ENCODE peak calls at places on chromosomes 11 and 22, in four cellular contexts. C is fibroblast of mammary gland, M is A549, X is esophagus muscularis mucosa. W is an unnamed sample.

GRCh38 chr11:126104420-126104819 is 41.8 kb upstream of the CDON start:
- DNase-seq in X (no peak), M (no peak), C (no peak), W (no peak)

GRCh38 chr11:62242021-62242420 is at the start of gene SCGB1D2:
- DNase-seq in C (no peak), X (no peak), M (peak; percentile 23), W (no peak)

GRCh38 chr11:26847459-26847858 is 125.6 kb upstream of the SLC5A12 start:
- DNase-seq in M (no peak), X (no peak), C (peak; percentile 62), W (peak; percentile 31)

GRCh38 chr11:91199866-91200265 is 977.0 kb upstream of the CHORDC1 start:
- DNase-seq in M (no peak), X (no peak), C (no peak), W (peak; percentile 64)

GRCh38 chr11:85718991-85719807 is 33.2 kb upstream of the CCDC89 start:
- DNase-seq in C (peak; percentile 99), X (no peak), M (peak; percentile 86), W (peak; percentile 98)

GRCh38 chr11:124669193-124669592 is 4.3 kb downstream of the SIAE start:
- DNase-seq in X (no peak), C (peak; percentile 62), M (peak; percentile 49), W (peak; percentile 48)

GRCh38 chr11:116851631-116852030 is 14.2 kb upstream of the APOA1 start:
- DNase-seq in C (peak; percentile 23), M (no peak), X (no peak), W (no peak)

GRCh38 chr11:64251986-64252837 is 882 bp downstream of the PLCB3 start:
- DNase-seq in X (no peak), C (no peak), M (peak; percentile 69), W (no peak)

GRCh38 chr22:49330421-49331222 is 497.1 kb downstream of the BRD1 start:
- DNase-seq in X (peak; percentile 87), M (no peak), C (no peak), W (no peak)

GRCh38 chr11:1835671-1836010 is 851 bp downstream of the SYT8 start:
- DNase-seq in M (no peak), X (no peak), C (no peak), W (no peak)

GRCh38 chr11:121829159-121829643 is 286.8 kb downstream of the BLID start:
- DNase-seq in C (peak; percentile 100), X (no peak), M (no peak), W (peak; percentile 99)

GRCh38 chr11:59463176-59463575 is 6.4 kb downstream of the OR4D6 start:
- DNase-seq in X (no peak), C (peak; percentile 53), M (no peak), W (no peak)

GRCh38 chr22:42184852-42185251 is 54.2 kb upstream of the CYP2D6 start:
- DNase-seq in X (no peak), C (no peak), M (no peak), W (no peak)

GRCh38 chr11:26985941-26986340 is 8.0 kb upstream of the FIBIN start:
- DNase-seq in M (no peak), X (no peak), C (peak; percentile 87), W (no peak)

GRCh38 chr11:8671242-8671641 is 11.2 kb downstream of the TRIM66 start:
- DNase-seq in M (no peak), C (peak; percentile 99), X (no peak), W (peak; percentile 97)

GRCh38 chr22:21629262-21630149 is at the start of gene YDJC:
- DNase-seq in X (peak; percentile 98), M (peak; percentile 76), C (peak; percentile 86), W (peak; percentile 88)

GRCh38 chr11:65576867-65577755 is 1.3 kb downstream of the EHBP1L1 start:
- DNase-seq in C (peak; percentile 66), X (no peak), M (peak; percentile 94), W (peak; percentile 45)

GRCh38 chr22:24429411-24430365 is 2.3 kb downstream of the ADORA2A start:
- DNase-seq in C (no peak), M (no peak), X (no peak), W (peak; percentile 52)

GRCh38 chr22:20857838-20858614 is 585 bp downstream of the PI4KA start:
- DNase-seq in X (peak; percentile 98), M (peak; percentile 54), C (peak; percentile 78), W (peak; percentile 92)

GRCh38 chr11:127003260-127003981 is 2.9 kb upstream of the KIRREL3 start:
- DNase-seq in M (peak; percentile 69), C (no peak), X (no peak), W (peak; percentile 62)

GRCh38 chr11:63552921-63553320 is 10.3 kb downstream of the PLAAT2 start:
- DNase-seq in M (no peak), X (no peak), C (no peak), W (no peak)

DNA sequence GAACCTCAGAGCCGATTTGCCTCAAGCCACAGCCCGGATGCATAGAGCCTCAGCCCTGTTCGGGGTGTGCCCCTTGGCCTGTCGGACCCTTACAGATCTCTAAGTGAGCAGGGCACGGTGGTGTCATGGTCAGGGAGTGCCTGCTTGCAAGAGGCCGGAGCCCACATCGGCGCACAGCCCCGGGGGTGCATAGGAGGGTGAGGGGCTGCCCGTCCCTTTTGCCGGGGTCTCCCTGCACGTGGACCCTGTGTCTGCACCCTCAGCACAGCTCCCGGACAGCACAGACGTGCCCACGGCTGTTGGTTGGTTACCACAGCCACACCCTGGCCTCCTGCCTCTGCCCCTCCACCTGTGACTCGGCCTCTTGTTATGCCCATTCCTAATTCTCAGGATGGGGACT is 6.5 kb downstream of the RAB36 start:
- DNase-seq in C (no peak), X (no peak), M (no peak), W (no peak)
- H3K4me3 ChIP-seq in C (no peak overlapping the region), X (no peak overlapping the region), M (no peak overlapping the region), W (no peak overlapping the region)

GRCh38 chr11:130189492-130190210 is 30.1 kb downstream of the ST14 start:
- DNase-seq in M (no peak), C (no peak), X (no peak), W (no peak)

GRCh38 chr11:130190371-130190881 is 30.8 kb downstream of the ST14 start:
- DNase-seq in C (no peak), M (no peak), X (no peak), W (no peak)

GRCh38 chr11:130194241-130195023 is 34.9 kb downstream of the ST14 start:
- DNase-seq in C (no peak), M (no peak), X (no peak), W (no peak)

GRCh38 chr11:130192845-130193267 is 33.3 kb downstream of the ST14 start:
- DNase-seq in X (no peak), M (no peak), C (no peak), W (no peak)

GRCh38 chr11:130191896-130192295 is 32.3 kb downstream of the ST14 start:
- DNase-seq in C (no peak), X (no peak), M (no peak), W (no peak)
- TF ChIP-seq CTCF in C (no peak), X (no peak), M (no peak), W (no peak)

DNA sequence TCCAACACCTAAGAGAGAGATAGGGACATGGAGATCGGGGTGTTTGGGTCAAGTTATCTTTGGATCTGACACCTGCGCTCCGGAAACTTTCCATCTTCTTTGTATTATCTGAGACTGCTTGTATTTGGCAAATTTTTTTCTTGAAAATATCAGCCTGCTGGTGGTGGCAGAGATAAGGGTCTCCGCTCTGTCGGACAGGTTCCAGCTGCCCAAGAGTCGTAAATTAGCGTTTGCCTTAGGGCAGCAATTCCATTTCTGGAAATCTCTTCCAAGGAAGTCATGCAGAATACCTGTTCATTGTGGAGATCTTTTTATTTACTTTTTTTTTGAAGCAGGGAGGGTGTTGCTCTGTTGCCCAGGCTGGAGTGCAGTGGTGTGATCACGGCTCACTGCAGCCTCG is 19.5 kb upstream of the CSNK1E start:
- DNase-seq in M (no peak), X (no peak), C (no peak), W (no peak)
- H3K4me3 ChIP-seq in M (peak overlapping the region; percentile 61), X (peak overlapping the region; percentile 59), C (peak overlapping the region; percentile 46), W (peak overlapping the region; percentile 46)

GRCh38 chr11:68948948-68949347 is 31.8 kb downstream of the MRGPRD start:
- DNase-seq in C (no peak), M (no peak), X (no peak), W (no peak)

GRCh38 chr11:68947151-68947550 is 33.6 kb downstream of the MRGPRD start:
- DNase-seq in X (no peak), C (no peak), M (no peak), W (no peak)

GRCh38 chr11:68948496-68948895 is 32.3 kb downstream of the MRGPRD start:
- DNase-seq in M (no peak), X (no peak), C (no peak), W (no peak)

GRCh38 chr11:68950776-68951175 is 30.0 kb downstream of the MRGPRD start:
- DNase-seq in X (no peak), M (no peak), C (no peak), W (no peak)

GRCh38 chr11:68950268-68950667 is 30.5 kb downstream of the MRGPRD start:
- DNase-seq in M (peak; percentile 68), C (peak; percentile 17), X (no peak), W (peak; percentile 10)
- TF ChIP-seq CTCF in M (peak; percentile 25), C (peak; percentile 31), X (peak; percentile 34), W (peak; percentile 46)

DNA sequence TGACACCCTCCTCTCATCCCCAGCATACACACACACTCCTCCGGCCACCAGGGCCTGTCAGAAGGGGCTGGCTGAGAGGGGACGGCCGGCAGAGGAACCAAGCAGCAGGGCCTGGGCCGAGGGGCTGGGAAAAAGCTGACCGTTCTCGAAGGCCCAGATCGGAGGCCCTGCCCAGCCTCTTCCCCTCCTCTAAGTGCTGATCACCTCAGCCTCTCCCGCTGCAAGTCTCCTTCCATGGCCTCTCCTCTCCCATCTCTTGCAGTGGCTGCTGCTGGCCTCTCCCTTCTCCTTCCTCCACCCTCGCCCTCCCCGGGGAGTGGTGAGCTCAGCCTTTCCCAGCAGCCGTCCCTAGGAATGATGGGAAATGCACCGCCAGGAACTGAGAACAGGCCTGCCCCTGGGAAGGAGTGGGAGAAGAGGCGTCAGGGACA is 39.6 kb downstream of the ARRB1 start:
- DNase-seq in C (peak; percentile 83), M (no peak), X (peak; percentile 96), W (peak; percentile 40)
- H3K4me3 ChIP-seq in C (peak overlapping the region; percentile 40), M (no peak overlapping the region), X (peak overlapping the region; percentile 61), W (no peak overlapping the region)

GRCh38 chr11:113370634-113371033 is 16.9 kb upstream of the ANKK1 start:
- DNase-seq in C (no peak), M (no peak), X (no peak), W (no peak)

GRCh38 chr11:113373981-113374560 is 13.5 kb upstream of the ANKK1 start:
- DNase-seq in M (no peak), C (no peak), X (no peak), W (no peak)

GRCh38 chr11:113369411-113369810 is 18.2 kb upstream of the ANKK1 start:
- DNase-seq in X (no peak), M (no peak), C (no peak), W (no peak)

GRCh38 chr11:113373306-113373705 is 14.3 kb upstream of the ANKK1 start:
- DNase-seq in M (no peak), C (peak; percentile 69), X (no peak), W (peak; percentile 28)

GRCh38 chr11:113372317-113372716 is 15.3 kb upstream of the ANKK1 start:
- DNase-seq in M (no peak), C (no peak), X (no peak), W (no peak)
- TF ChIP-seq CTCF in M (no peak), C (peak; percentile 7), X (no peak), W (peak; percentile 27)